ENCODE peak calls at places on chromosomes 12 and 14, in eight cellular contexts. I, B, D, L, S, E, P and W are unnamed samples.

GRCh38 chr14:97350894-97351713 is 553.9 kb downstream of the VRK1 start:
- DNase-seq in I (no peak), B (no peak), D (peak; percentile 40), L (no peak), S (no peak), E (no peak), P (no peak), W (no peak)

GRCh38 chr12:2876431-2877046 is 435 bp downstream of the FOXM1 start:
- DNase-seq in I (no peak), B (no peak), D (no peak), L (peak; percentile 26), S (no peak), E (no peak), P (no peak), W (no peak)

GRCh38 chr12:92029902-92030586 is 115.6 kb downstream of the BTG1 start:
- DNase-seq in I (no peak), B (no peak), D (no peak), L (no peak), S (no peak), E (no peak), P (no peak), W (no peak)

GRCh38 chr14:65321370-65321875 is 91.1 kb upstream of the FUT8 start:
- DNase-seq in I (no peak), B (no peak), D (no peak), L (no peak), S (no peak), E (no peak), P (no peak), W (no peak)

GRCh38 chr12:67940780-67941243 is 48.4 kb upstream of the IFNG-AS1 start:
- DNase-seq in I (peak; percentile 9), B (peak; percentile 11), D (peak; percentile 36), L (no peak), S (no peak), E (peak; percentile 33), P (no peak), W (peak; percentile 21)

GRCh38 chr12:103431950-103432349 is 63.8 kb downstream of the C12orf42 start:
- DNase-seq in I (no peak), B (no peak), D (no peak), L (no peak), S (no peak), E (no peak), P (no peak), W (no peak)

GRCh38 chr12:71565568-71565967 is 98.1 kb downstream of the ZFC3H1 start:
- DNase-seq in I (no peak), B (no peak), D (no peak), L (no peak), S (no peak), E (no peak), P (no peak), W (no peak)

GRCh38 chr14:23414254-23414653 is 6.2 kb upstream of the MYH6 start:
- DNase-seq in I (no peak), B (no peak), D (no peak), L (no peak), S (no peak), E (no peak), P (no peak), W (no peak)

GRCh38 chr12:132375747-132376463 is 46.5 kb upstream of the GALNT9 start:
- DNase-seq in I (no peak), B (no peak), D (no peak), L (no peak), S (no peak), E (no peak), P (peak; percentile 39), W (no peak)

GRCh38 chr14:74848768-74849167 is 27.2 kb downstream of the PROX2 start:
- DNase-seq in I (no peak), B (no peak), D (no peak), L (no peak), S (no peak), E (no peak), P (no peak), W (no peak)

GRCh38 chr12:124087251-124088141 is 114.5 kb downstream of the ZNF664 start:
- DNase-seq in I (no peak), B (no peak), D (no peak), L (peak; percentile 46), S (no peak), E (no peak), P (no peak), W (no peak)

GRCh38 chr14:57729208-57730187 is 136.4 kb downstream of the SLC35F4 start:
- DNase-seq in I (no peak), B (no peak), D (no peak), L (no peak), S (no peak), E (no peak), P (no peak), W (no peak)

GRCh38 chr12:15299947-15300346 is 22.4 kb upstream of the PTPRO start:
- DNase-seq in I (no peak), B (no peak), D (no peak), L (no peak), S (no peak), E (no peak), P (no peak), W (no peak)

DNA sequence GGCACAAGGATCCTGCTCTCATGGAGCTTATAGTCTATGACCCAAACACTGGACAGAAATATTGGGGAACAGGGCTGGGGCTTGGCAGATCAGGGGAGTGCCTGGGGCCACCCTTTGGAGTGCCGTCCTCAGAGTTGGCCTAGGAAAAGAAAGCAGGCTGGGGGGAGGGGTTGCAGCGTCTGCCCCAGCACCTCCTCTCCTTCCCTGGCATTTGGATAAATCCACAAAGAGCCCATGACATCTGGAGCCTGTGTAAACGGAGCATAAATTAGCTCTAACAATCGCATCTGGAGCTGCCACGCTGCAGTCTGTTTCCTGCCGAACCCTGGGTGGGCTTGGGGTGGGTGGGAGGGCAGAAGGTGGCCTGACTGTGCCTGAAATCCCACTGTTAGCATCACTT is 63.7 kb downstream of the MVK start:
- DNase-seq in I (no peak), B (no peak), D (no peak), L (no peak), S (no peak), E (no peak), P (no peak), W (no peak)
- H3K4me3 ChIP-seq in I (no peak overlapping the region), B (no peak overlapping the region), D (no peak overlapping the region), L (no peak overlapping the region), S (no peak overlapping the region), E (no peak overlapping the region), P (no peak overlapping the region), W (no peak overlapping the region)

GRCh38 chr12:84512751-84513150 is 399.8 kb downstream of the SLC6A15 start:
- DNase-seq in I (no peak), B (no peak), D (no peak), L (peak; percentile 15), S (no peak), E (no peak), P (no peak), W (peak; percentile 4)

GRCh38 chr12:84508943-84509342 is 403.7 kb downstream of the SLC6A15 start:
- DNase-seq in I (no peak), B (no peak), D (no peak), L (peak; percentile 83), S (no peak), E (no peak), P (no peak), W (peak; percentile 13)

GRCh38 chr12:84506317-84506716 is 406.3 kb downstream of the SLC6A15 start:
- DNase-seq in I (no peak), B (no peak), D (no peak), L (peak; percentile 78), S (no peak), E (no peak), P (no peak), W (no peak)

GRCh38 chr12:84507914-84508313 is 404.7 kb downstream of the SLC6A15 start:
- DNase-seq in I (no peak), B (no peak), D (no peak), L (no peak), S (no peak), E (no peak), P (no peak), W (no peak)

DNA sequence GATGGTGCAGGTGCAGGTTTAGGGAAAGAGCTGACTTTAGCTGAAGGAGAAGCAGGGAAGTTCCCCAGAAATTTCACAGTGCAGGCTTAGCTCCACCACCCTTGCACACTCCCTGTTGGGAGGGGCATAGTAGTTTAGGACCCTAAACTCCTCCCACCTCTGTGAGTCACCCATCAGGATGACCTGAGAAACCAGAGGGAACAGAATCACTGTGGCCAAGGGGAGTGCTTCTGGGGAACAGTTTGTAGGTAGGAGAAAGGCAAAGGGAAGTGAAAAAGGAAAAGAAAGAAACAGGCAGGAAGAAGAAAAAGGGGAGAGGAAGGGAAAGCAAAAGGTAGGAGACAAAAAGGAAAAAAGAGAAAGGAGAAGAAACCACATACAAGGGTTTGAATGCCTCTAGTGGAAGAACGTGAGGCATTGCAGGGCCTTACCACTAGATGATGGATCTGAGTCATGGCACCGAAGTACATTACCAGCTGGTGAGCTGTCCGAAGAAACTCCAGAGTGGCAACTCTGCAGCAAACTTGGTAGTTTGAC is 404.2 kb downstream of the SLC6A15 start:
- DNase-seq in I (peak; percentile 12), B (no peak), D (no peak), L (peak; percentile 71), S (no peak), E (peak; percentile 21), P (no peak), W (peak; percentile 70)
- TF ChIP-seq CTCF in I (no peak), B (peak; percentile 6), D (no peak), L (peak; percentile 60), S (no peak), E (no peak), P (no peak), W (peak; percentile 77)

GRCh38 chr14:36502558-36503508 is 17.2 kb downstream of the NKX2-1 start:
- DNase-seq in I (no peak), B (no peak), D (no peak), L (no peak), S (no peak), E (no peak), P (no peak), W (no peak)

GRCh38 chr14:36504805-36505192 is 15.2 kb downstream of the NKX2-1 start:
- DNase-seq in I (no peak), B (no peak), D (no peak), L (no peak), S (no peak), E (no peak), P (no peak), W (no peak)

GRCh38 chr14:36505892-36506731 is 13.9 kb downstream of the NKX2-1 start:
- DNase-seq in I (no peak), B (no peak), D (no peak), L (no peak), S (no peak), E (no peak), P (no peak), W (no peak)

GRCh38 chr14:36505193-36505815 is 14.7 kb downstream of the NKX2-1 start:
- DNase-seq in I (no peak), B (no peak), D (no peak), L (no peak), S (no peak), E (no peak), P (no peak), W (no peak)

GRCh38 chr14:36503771-36504741 is 16.0 kb downstream of the NKX2-1 start:
- DNase-seq in I (no peak), B (no peak), D (no peak), L (no peak), S (no peak), E (no peak), P (no peak), W (no peak)
- H3K4me3 ChIP-seq in I (no peak overlapping the region), B (no peak overlapping the region), D (no peak overlapping the region), L (no peak overlapping the region), S (no peak overlapping the region), E (no peak overlapping the region), P (no peak overlapping the region), W (no peak overlapping the region)

DNA sequence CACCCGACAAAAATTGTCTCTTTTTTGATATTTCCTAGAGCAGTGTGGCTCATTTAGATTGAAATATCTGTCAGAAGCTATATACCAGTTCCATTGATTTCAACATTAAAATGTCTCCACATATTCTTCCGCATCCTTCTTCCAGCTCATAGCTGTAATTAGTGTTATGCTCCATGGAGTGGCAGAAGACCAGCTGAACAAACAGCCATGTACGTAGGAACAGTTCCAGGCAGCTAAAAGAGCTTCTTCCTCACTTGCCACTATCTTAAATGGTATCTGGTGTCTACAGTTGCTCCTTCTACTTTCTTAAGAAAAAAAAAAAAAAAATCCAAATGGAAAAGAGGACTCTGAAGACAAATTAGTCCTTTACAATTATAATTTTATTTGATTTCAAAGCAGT is 848.0 kb downstream of the DIO2 start:
- DNase-seq in I (no peak), B (no peak), D (no peak), L (no peak), S (no peak), E (no peak), P (no peak), W (no peak)
- TF ChIP-seq CTCF in I (no peak), B (no peak), D (no peak), L (no peak), S (no peak), E (no peak), P (no peak), W (no peak)